ENCODE peak calls at places on chromosomes 5 and 9, in seven cellular contexts. G, A, T, X, D, S and K are unnamed samples.

GRCh38 chr5:126963822-126964375 is 66.5 kb downstream of the MARCHF3 start:
- DNase-seq in G (no peak), A (no peak), T (no peak), X (no peak), D (no peak), S (no peak), K (no peak)

GRCh38 chr5:100840364-100840763 is 62.7 kb downstream of the ST8SIA4 start:
- DNase-seq in G (no peak), A (no peak), T (no peak), X (no peak), D (no peak), S (no peak), K (peak; percentile 50)

GRCh38 chr9:96607971-96608370 is 11.7 kb downstream of the CDC14B start:
- DNase-seq in G (no peak), A (no peak), T (no peak), X (no peak), D (no peak), S (no peak), K (no peak)

GRCh38 chr5:169258372-169259000 is 42.5 kb downstream of the SLIT3 start:
- DNase-seq in G (no peak), A (no peak), T (no peak), X (no peak), D (no peak), S (no peak), K (no peak)

GRCh38 chr5:73668017-73668416 is 42.0 kb downstream of the ARHGEF28 start:
- DNase-seq in G (no peak), A (no peak), T (no peak), X (no peak), D (no peak), S (no peak), K (no peak)

GRCh38 chr9:71737455-71737854 is 30.9 kb downstream of the CEMIP2 start:
- DNase-seq in G (no peak), A (no peak), T (no peak), X (no peak), D (no peak), S (no peak), K (no peak)

GRCh38 chr5:35884125-35884788 is 27.6 kb downstream of the IL7R start:
- DNase-seq in G (no peak), A (no peak), T (no peak), X (no peak), D (no peak), S (no peak), K (no peak)

GRCh38 chr5:160083501-160083900 is 35.7 kb downstream of the PWWP2A start:
- DNase-seq in G (no peak), A (no peak), T (no peak), X (no peak), D (no peak), S (no peak), K (no peak)

GRCh38 chr5:172085738-172086137 is 79.3 kb upstream of the FBXW11 start:
- DNase-seq in G (no peak), A (no peak), T (no peak), X (no peak), D (no peak), S (no peak), K (no peak)

GRCh38 chr5:159765760-159766517 is 150.3 kb upstream of the ADRA1B start:
- DNase-seq in G (no peak), A (no peak), T (no peak), X (no peak), D (no peak), S (no peak), K (no peak)

GRCh38 chr9:94915476-94916450 is 189.3 kb downstream of the AOPEP start:
- DNase-seq in G (no peak), A (no peak), T (no peak), X (peak; percentile 72), D (no peak), S (no peak), K (no peak)

GRCh38 chr5:171442287-171443042 is 23.0 kb downstream of the FGF18 start:
- DNase-seq in G (peak; percentile 67), A (no peak), T (peak; percentile 23), X (no peak), D (no peak), S (no peak), K (no peak)

GRCh38 chr5:14439087-14439841 is 142.3 kb upstream of the OTULINL start:
- DNase-seq in G (no peak), A (no peak), T (no peak), X (no peak), D (no peak), S (no peak), K (no peak)

GRCh38 chr5:32711693-32712462 is 757 bp downstream of the NPR3 start:
- DNase-seq in G (peak; percentile 48), A (no peak), T (no peak), X (no peak), D (peak; percentile 32), S (peak; percentile 52), K (no peak)

GRCh38 chr9:87445646-87446045 is 52.0 kb upstream of the DAPK1 start:
- DNase-seq in G (peak; percentile 31), A (peak; percentile 27), T (peak; percentile 23), X (peak; percentile 17), D (peak; percentile 18), S (peak; percentile 76), K (peak; percentile 11)

GRCh38 chr5:28400076-28400475 is 1361.7 kb upstream of the CDH9 start:
- DNase-seq in G (no peak), A (no peak), T (no peak), X (no peak), D (no peak), S (no peak), K (no peak)

GRCh38 chr5:175830586-175831300 is 40.6 kb upstream of the CPLX2 start:
- DNase-seq in G (no peak), A (no peak), T (no peak), X (no peak), D (no peak), S (no peak), K (no peak)

GRCh38 chr9:134226221-134226930 is 62.0 kb upstream of the RNU6ATAC start:
- DNase-seq in G (peak; percentile 43), A (no peak), T (no peak), X (peak; percentile 52), D (no peak), S (no peak), K (no peak)

GRCh38 chr5:31185951-31186350 is 7.5 kb upstream of the CDH6 start:
- DNase-seq in G (no peak), A (no peak), T (no peak), X (no peak), D (no peak), S (no peak), K (no peak)

GRCh38 chr5:33230467-33231078 is 210.2 kb upstream of the TARS1 start:
- DNase-seq in G (no peak), A (no peak), T (no peak), X (no peak), D (no peak), S (no peak), K (no peak)

GRCh38 chr9:133051966-133052539 is 9.7 kb upstream of the CEL start:
- DNase-seq in G (no peak), A (no peak), T (no peak), X (no peak), D (no peak), S (no peak), K (no peak)

GRCh38 chr5:164302533-164303235 is 797.3 kb downstream of the MAT2B start:
- DNase-seq in G (no peak), A (no peak), T (no peak), X (no peak), D (no peak), S (no peak), K (no peak)

GRCh38 chr5:108084105-108084504 is 297.8 kb downstream of the FBXL17 start:
- DNase-seq in G (no peak), A (no peak), T (no peak), X (no peak), D (no peak), S (no peak), K (no peak)

GRCh38 chr5:76403713-76403962 is 553 bp downstream of the IQGAP2 start:
- DNase-seq in G (no peak), A (no peak), T (no peak), X (no peak), D (peak; percentile 61), S (no peak), K (no peak)
- H3K27ac ChIP-seq in G (peak overlapping the region; percentile 69), A (no peak overlapping the region), T (peak overlapping the region; percentile 89), X (no peak overlapping the region), D (no peak overlapping the region), S (peak overlapping the region; percentile 53), K (peak overlapping the region; percentile 93)

DNA sequence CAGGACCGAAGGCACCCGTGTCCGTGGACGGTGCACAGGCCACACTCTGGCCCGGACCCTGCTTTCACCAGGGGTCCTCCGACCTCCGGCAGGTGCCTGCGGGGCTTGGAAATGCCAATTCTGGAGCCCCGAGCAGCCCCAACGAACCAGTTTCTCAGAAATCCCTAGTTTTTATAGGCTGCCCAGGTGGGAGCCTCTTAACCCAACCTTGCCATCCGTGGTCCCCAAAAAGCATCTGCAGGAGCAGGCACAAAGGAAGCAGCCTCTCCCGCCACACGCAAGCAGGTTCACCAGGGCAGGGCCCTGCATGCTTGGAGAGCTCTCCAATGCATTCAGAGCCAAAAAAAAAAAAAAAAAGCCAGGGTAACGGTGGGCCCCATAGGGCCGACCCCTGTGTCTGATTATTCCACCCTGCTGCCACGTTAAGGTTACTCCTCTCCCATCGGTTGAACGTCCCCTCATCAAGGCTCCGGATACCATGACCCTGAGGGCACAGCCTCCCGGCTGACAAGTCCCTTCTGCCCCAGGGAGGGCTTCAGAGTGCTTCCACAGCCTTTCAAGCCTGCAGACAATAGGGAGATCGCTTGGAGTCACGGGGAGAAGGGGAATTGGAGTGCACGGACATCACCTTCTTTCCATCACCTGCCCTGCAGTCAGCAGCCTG is 796 bp upstream of the TPRN start:
- DNase-seq in G (no peak), A (no peak), T (no peak), X (no peak), D (no peak), S (peak; percentile 31), K (no peak)
- H3K27ac ChIP-seq in G (peak overlapping the region; percentile 88), A (peak overlapping the region; percentile 93), T (peak overlapping the region; percentile 65), X (peak overlapping the region; percentile 73), D (peak overlapping the region; percentile 43), S (peak overlapping the region; percentile 72), K (peak overlapping the region; percentile 84)

GRCh38 chr5:96763012-96763411 is 44.7 kb downstream of the ERAP1 start:
- DNase-seq in G (no peak), A (no peak), T (peak; percentile 60), X (no peak), D (no peak), S (no peak), K (no peak)
- H3K27ac ChIP-seq in G (no peak overlapping the region), A (no peak overlapping the region), T (peak overlapping the region; percentile 46), X (no peak overlapping the region), D (no peak overlapping the region), S (no peak overlapping the region), K (no peak overlapping the region)

DNA sequence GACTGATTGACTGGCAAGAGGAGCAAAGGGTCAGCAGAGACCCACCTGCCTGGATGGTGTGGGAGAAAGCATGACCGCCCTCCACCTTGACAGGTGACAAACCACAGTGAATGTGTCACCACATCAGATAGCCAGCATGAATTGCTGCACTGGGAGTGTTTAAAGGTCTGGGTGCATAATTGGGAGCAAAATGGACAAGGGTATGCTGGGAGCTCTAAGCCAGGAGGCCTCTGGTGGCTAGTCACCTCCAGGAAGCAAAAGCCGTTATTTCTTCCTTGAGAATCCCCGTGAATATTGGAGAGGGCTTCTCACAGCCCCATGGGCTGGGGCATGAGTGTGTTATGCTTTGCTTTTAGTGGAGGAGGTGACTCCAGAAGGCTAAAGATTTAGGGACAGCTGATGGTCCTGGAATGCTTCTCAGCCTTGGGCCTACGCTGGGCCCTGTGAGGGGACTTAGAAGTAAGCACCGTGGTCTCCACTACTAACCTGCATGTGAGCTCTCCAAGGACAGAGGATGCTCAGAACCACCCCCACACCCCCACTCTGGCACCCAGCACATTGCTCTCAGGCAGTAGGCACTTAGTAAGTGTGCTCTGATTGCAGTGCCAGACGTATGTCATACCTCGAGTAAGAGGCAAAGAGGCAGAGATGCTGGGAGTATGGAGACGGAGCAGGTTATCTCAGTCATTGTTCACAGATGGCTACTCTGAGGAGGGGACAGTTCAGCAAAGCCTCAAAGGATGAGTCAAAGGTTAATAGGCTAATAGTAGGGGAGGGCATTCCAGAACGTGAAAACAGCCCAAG is 9.1 kb upstream of the IRF1 start:
- DNase-seq in G (peak; percentile 16), A (no peak), T (no peak), X (no peak), D (no peak), S (no peak), K (no peak)
- H3K27ac ChIP-seq in G (peak overlapping the region; percentile 36), A (no peak overlapping the region), T (no peak overlapping the region), X (peak overlapping the region; percentile 88), D (no peak overlapping the region), S (no peak overlapping the region), K (peak overlapping the region; percentile 99)